ENCODE peak calls at places on chromosomes 13 and 19, in four cellular contexts. R is spleen, D is lung, U is fibroblast of pulmonary artery. H is an unnamed sample.

GRCh38 chr13:46665630-46666482 is 112.9 kb downstream of the LRCH1 start:
- DNase-seq in R (no peak), D (no peak), U (no peak), H (no peak)

GRCh38 chr13:106182404-106182803 is 353.1 kb downstream of the EFNB2 start:
- DNase-seq in R (no peak), D (no peak), U (peak), H (no peak)

GRCh38 chr13:93290503-93290902 is 63.9 kb downstream of the GPC6 start:
- DNase-seq in R (no peak), D (no peak), U (peak), H (no peak)

GRCh38 chr13:59690857-59691500 is 472.7 kb downstream of the DIAPH3 start:
- DNase-seq in R (no peak), D (no peak), U (no peak), H (no peak)

GRCh38 chr19:33143897-33144405 is 12.0 kb downstream of the WDR88 start:
- DNase-seq in R (peak), D (peak), U (peak), H (no peak)

GRCh38 chr19:19274146-19274545 is 1.0 kb upstream of the TM6SF2 start:
- DNase-seq in R (no peak), D (no peak), U (no peak), H (no peak)

GRCh38 chr13:35840991-35841604 is 290.1 kb downstream of the DCLK1 start:
- DNase-seq in R (no peak), D (no peak), U (no peak), H (peak)

GRCh38 chr13:90738881-90739280 is 608.6 kb upstream of the MIR17HG start:
- DNase-seq in R (no peak), D (no peak), U (peak), H (no peak)

GRCh38 chr19:14015454-14016035 is 9.4 kb upstream of the RFX1 start:
- DNase-seq in R (no peak), D (no peak), U (no peak), H (no peak)

GRCh38 chr13:21703846-21704245 is 33.0 kb downstream of the FGF9 start:
- DNase-seq in R (no peak), D (no peak), U (no peak), H (no peak)

GRCh38 chr19:15166700-15167099 is 34.1 kb downstream of the NOTCH3 start:
- DNase-seq in R (no peak), D (no peak), U (no peak), H (no peak)

GRCh38 chr19:15156391-15156790 is 44.4 kb downstream of the NOTCH3 start:
- DNase-seq in R (no peak), D (no peak), U (no peak), H (no peak)

GRCh38 chr19:15159251-15159650 is 41.5 kb downstream of the NOTCH3 start:
- DNase-seq in R (no peak), D (no peak), U (peak), H (no peak)

GRCh38 chr19:15161028-15161984 is 39.5 kb downstream of the NOTCH3 start:
- DNase-seq in R (no peak), D (no peak), U (peak), H (no peak)
- TF ChIP-seq CTCF in R (no peak), D (no peak), U (peak), H (peak)

DNA sequence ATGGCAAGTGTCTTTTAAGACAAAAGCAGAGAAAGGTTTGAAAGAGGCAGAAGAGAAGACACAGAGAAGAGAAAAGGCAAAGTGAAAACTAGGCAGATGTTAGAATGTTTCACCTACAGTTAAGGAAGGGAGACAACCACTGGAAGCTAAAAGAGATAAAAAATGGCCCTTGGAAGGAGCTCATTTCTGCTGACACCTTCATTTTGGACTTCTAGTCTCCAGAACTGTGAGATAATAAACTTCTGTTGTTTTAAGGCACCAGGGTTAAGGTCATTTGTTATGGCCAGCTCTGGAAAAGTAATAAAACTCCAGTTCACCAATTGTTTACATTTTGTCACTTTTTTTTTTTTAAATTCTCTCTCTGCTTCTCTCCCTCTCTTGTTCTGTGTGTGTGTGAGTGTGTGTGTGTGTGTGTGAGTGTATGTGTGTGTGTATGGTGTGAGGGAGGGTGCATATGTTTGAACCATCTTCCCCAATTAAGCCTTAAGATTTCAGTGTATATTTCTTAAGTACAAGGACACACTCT is 374.6 kb downstream of the DACH1 start:
- DNase-seq in R (no peak), D (no peak), U (no peak), H (no peak)
- H3K4me3 ChIP-seq in R (no peak), D (no peak), U (no peak), H (no peak)

GRCh38 chr19:7197760-7198696 is 96.2 kb downstream of the INSR start:
- DNase-seq in R (peak), D (peak), U (peak), H (peak)
- TF ChIP-seq CTCF in R (no peak), D (no peak), U (peak), H (peak)

DNA sequence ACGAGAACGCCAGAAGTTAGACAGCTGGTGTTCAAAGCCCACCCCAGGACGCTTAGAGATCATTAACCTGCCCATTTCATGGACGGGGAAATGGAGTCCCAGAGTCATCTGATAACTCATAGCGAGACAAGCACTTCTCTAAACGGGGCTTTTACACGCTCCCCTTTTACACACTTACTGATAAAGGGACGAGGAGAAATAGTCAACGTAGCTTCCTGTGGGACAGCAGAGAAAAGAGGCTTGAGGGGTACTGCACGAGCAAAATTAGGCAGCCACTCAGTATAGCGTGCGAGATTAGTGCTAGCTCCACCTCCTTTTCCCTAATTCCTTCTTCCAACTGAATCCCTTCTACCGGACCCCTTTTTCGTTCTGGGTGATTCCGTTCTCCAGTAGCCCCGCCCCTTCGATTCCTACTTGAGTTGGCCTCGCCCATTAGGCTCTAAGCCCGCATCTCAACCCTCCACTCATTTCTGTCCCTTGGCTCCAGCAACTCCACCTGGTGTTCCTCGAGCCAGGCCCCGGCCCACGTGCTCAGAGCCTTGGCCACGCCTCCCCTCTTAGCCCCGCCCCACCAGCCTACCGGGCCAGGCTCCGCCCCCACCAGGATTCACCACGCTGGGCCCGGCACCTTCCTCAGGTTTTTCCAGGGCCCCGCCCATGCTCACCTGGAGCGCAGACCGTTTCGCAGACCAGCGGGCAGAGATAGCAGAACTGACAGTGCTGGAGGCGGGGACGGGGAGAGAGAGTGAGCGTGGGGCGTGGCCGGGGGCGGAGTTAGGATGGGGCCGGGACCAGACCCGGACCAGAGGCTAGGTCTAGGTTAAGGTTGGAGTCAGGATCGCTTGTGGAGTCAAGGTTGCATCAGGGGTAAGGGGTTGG is 3.6 kb downstream of the HRC start:
- DNase-seq in R (no peak), D (peak), U (peak), H (no peak)
- H3K4me3 ChIP-seq in R (peak), D (no peak), U (no peak), H (no peak)

GRCh38 chr19:39514840-39515550 is at the start of gene SELENOV:
- DNase-seq in R (peak), D (no peak), U (no peak), H (no peak)
- TF ChIP-seq CTCF in R (no peak), D (no peak), U (no peak), H (no peak)

GRCh38 chr13:76762731-76763130 is 123.5 kb downstream of the KCTD12 start:
- DNase-seq in R (no peak), D (no peak), U (peak), H (no peak)

GRCh38 chr13:76764429-76764828 is 121.8 kb downstream of the KCTD12 start:
- DNase-seq in R (peak), D (peak), U (peak), H (no peak)

GRCh38 chr13:76759877-76760276 is 126.3 kb downstream of the KCTD12 start:
- DNase-seq in R (no peak), D (no peak), U (peak), H (no peak)

GRCh38 chr13:76769238-76769859 is 116.9 kb downstream of the KCTD12 start:
- DNase-seq in R (no peak), D (no peak), U (no peak), H (no peak)

GRCh38 chr13:76764916-76765315 is 121.3 kb downstream of the KCTD12 start:
- DNase-seq in R (no peak), D (no peak), U (no peak), H (no peak)
- H3K4me3 ChIP-seq in R (no peak), D (no peak), U (no peak), H (no peak)

DNA sequence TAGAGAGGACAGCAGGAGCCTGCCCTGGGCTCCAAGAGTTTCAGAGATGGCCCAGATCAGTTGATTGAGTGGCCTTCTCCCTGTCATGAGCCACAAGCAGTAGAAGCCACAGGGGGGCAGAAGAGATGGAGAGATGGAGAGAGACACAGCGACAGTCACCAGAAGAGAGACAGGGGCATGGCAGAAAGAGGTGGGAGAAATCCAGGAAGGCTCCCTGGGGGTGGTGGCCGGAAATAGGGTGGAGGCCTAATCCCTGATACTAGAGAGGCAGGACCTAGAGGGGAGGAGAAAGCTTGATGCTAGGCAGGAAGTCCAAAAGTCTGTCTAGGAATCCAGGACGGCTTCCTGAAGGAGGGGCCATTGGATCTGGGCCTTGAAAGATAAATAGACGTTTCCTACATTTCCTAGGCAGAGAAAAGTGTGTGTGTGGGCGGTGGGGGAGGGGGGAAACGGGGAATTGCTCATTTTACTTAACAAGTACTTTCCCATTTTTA is 9.6 kb upstream of the TPM4 start:
- DNase-seq in R (peak), D (no peak), U (peak), H (no peak)
- TF ChIP-seq CTCF in R (peak), D (peak), U (peak), H (peak)

GRCh38 chr19:40393894-40394815 is 4.2 kb upstream of the HIPK4 start:
- DNase-seq in R (no peak), D (no peak), U (no peak), H (no peak)
- H3K4me3 ChIP-seq in R (no peak), D (no peak), U (no peak), H (no peak)

GRCh38 chr13:26095338-26095737 is 43.5 kb upstream of the SHISA2 start:
- DNase-seq in R (no peak), D (no peak), U (no peak), H (no peak)
- TF ChIP-seq CTCF in R (no peak), D (no peak), U (peak), H (no peak)